ENCODE peak calls at places on chromosomes 12 and 14, in seven cellular contexts. One of them, this sample, is unnamed.

GRCh38 chr12:117318591-117318990 is 42.8 kb downstream of the NOS1 start:
- DNase-seq in glutamatergic neuron: no peak
- DNase-seq in fibroblast of lung: no peak
- DNase-seq in sigmoid colon: no peak
- DNase-seq in H9: no peak
- DNase-seq in AG04450: no peak
- DNase-seq in WTC11: no peak
- DNase-seq in this sample: no peak

GRCh38 chr14:105474478-105475268 is at the start of gene CRIP2:
- DNase-seq in fibroblast of lung: peak; percentile 41
- DNase-seq in WTC11: no peak
- DNase-seq in glutamatergic neuron: peak; percentile 65
- DNase-seq in AG04450: no peak
- DNase-seq in sigmoid colon: no peak
- DNase-seq in H9: no peak
- DNase-seq in this sample: peak; percentile 68

GRCh38 chr14:68784298-68784910 is 8.5 kb downstream of the ZFP36L1 start:
- DNase-seq in H9: no peak
- DNase-seq in fibroblast of lung: peak; percentile 47
- DNase-seq in sigmoid colon: peak; percentile 76
- DNase-seq in AG04450: no peak
- DNase-seq in glutamatergic neuron: peak; percentile 11
- DNase-seq in WTC11: no peak
- DNase-seq in this sample: no peak

GRCh38 chr12:93841671-93842070 is 164.5 kb downstream of the CRADD start:
- DNase-seq in H9: no peak
- DNase-seq in glutamatergic neuron: no peak
- DNase-seq in sigmoid colon: no peak
- DNase-seq in AG04450: no peak
- DNase-seq in fibroblast of lung: no peak
- DNase-seq in WTC11: no peak
- DNase-seq in this sample: no peak

GRCh38 chr14:91545946-91546716 is 36.0 kb upstream of the PPP4R3A start:
- DNase-seq in glutamatergic neuron: no peak
- DNase-seq in WTC11: no peak
- DNase-seq in sigmoid colon: no peak
- DNase-seq in fibroblast of lung: no peak
- DNase-seq in H9: no peak
- DNase-seq in AG04450: no peak
- DNase-seq in this sample: no peak

GRCh38 chr12:105696-106095 is 39.1 kb downstream of the IQSEC3 start:
- DNase-seq in fibroblast of lung: no peak
- DNase-seq in H9: no peak
- DNase-seq in glutamatergic neuron: no peak
- DNase-seq in AG04450: no peak
- DNase-seq in sigmoid colon: peak; percentile 18
- DNase-seq in WTC11: no peak
- DNase-seq in this sample: no peak

GRCh38 chr12:26274441-26275312 is 79.3 kb downstream of the SSPN start:
- DNase-seq in WTC11: no peak
- DNase-seq in glutamatergic neuron: no peak
- DNase-seq in AG04450: peak; percentile 98
- DNase-seq in fibroblast of lung: peak; percentile 100
- DNase-seq in H9: peak; percentile 44
- DNase-seq in sigmoid colon: peak; percentile 95
- DNase-seq in this sample: no peak

GRCh38 chr12:112116232-112117060 is 7.9 kb upstream of the NAA25 start:
- DNase-seq in glutamatergic neuron: peak; percentile 74
- DNase-seq in fibroblast of lung: peak; percentile 75
- DNase-seq in AG04450: no peak
- DNase-seq in WTC11: peak; percentile 77
- DNase-seq in sigmoid colon: peak; percentile 70
- DNase-seq in H9: peak; percentile 95
- DNase-seq in this sample: peak; percentile 60

GRCh38 chr12:76980196-76980595 is 85.2 kb downstream of the E2F7 start:
- DNase-seq in AG04450: no peak
- DNase-seq in sigmoid colon: no peak
- DNase-seq in glutamatergic neuron: no peak
- DNase-seq in WTC11: no peak
- DNase-seq in fibroblast of lung: no peak
- DNase-seq in H9: no peak
- DNase-seq in this sample: no peak

GRCh38 chr14:29222671-29223268 is 456.2 kb downstream of the FOXG1 start:
- DNase-seq in H9: peak; percentile 26
- DNase-seq in sigmoid colon: no peak
- DNase-seq in AG04450: peak; percentile 41
- DNase-seq in glutamatergic neuron: no peak
- DNase-seq in WTC11: peak; percentile 10
- DNase-seq in fibroblast of lung: peak; percentile 62
- DNase-seq in this sample: peak; percentile 18

GRCh38 chr12:96236221-96236822 is 42.1 kb downstream of the ELK3 start:
- DNase-seq in glutamatergic neuron: no peak
- DNase-seq in WTC11: no peak
- DNase-seq in fibroblast of lung: peak; percentile 90
- DNase-seq in sigmoid colon: peak; percentile 90
- DNase-seq in AG04450: no peak
- DNase-seq in H9: no peak
- DNase-seq in this sample: no peak

GRCh38 chr14:74281069-74281468 is 21.7 kb downstream of the ABCD4 start:
- DNase-seq in fibroblast of lung: no peak
- DNase-seq in sigmoid colon: no peak
- DNase-seq in WTC11: no peak
- DNase-seq in H9: no peak
- DNase-seq in AG04450: no peak
- DNase-seq in glutamatergic neuron: no peak
- DNase-seq in this sample: no peak

GRCh38 chr12:53005986-53006809 is at the start of gene EIF4B:
- DNase-seq in fibroblast of lung: peak; percentile 100
- DNase-seq in AG04450: peak; percentile 99
- DNase-seq in H9: peak; percentile 100
- DNase-seq in WTC11: peak; percentile 100
- DNase-seq in sigmoid colon: peak; percentile 100
- DNase-seq in glutamatergic neuron: peak; percentile 99
- DNase-seq in this sample: peak; percentile 98
- TF ChIP-seq CTCF in fibroblast of lung: no peak
- TF ChIP-seq CTCF in AG04450: no peak
- TF ChIP-seq CTCF in H9: no peak
- TF ChIP-seq CTCF in WTC11: no peak
- TF ChIP-seq CTCF in sigmoid colon: no peak
- TF ChIP-seq CTCF in glutamatergic neuron: no peak
- TF ChIP-seq CTCF in this sample: no peak

DNA sequence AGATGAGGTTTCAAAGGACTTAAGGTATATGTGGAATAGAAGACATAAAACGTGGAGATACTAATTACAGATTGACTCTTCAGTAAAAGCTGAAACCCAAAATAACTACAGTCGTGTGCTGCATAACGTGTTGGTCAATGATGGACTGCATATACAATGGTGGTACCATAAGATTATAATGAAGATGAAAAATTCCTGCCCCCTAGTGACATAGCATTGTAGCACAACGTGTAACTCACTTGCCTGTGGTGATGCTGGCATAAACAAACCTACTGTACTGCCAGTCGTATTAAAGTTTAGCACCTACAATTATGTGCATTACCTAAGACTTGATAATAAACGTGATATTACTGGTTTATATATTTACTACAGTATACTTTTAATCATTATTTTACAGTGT is 150.3 kb downstream of the LRRK2 start:
- DNase-seq in sigmoid colon: no peak
- DNase-seq in H9: no peak
- DNase-seq in WTC11: no peak
- DNase-seq in AG04450: no peak
- DNase-seq in fibroblast of lung: no peak
- DNase-seq in glutamatergic neuron: no peak
- DNase-seq in this sample: no peak
- TF ChIP-seq CTCF in sigmoid colon: no peak
- TF ChIP-seq CTCF in H9: peak; percentile 60
- TF ChIP-seq CTCF in WTC11: no peak
- TF ChIP-seq CTCF in AG04450: peak; percentile 19
- TF ChIP-seq CTCF in fibroblast of lung: peak; percentile 13
- TF ChIP-seq CTCF in glutamatergic neuron: peak; percentile 38
- TF ChIP-seq CTCF in this sample: peak; percentile 17

DNA sequence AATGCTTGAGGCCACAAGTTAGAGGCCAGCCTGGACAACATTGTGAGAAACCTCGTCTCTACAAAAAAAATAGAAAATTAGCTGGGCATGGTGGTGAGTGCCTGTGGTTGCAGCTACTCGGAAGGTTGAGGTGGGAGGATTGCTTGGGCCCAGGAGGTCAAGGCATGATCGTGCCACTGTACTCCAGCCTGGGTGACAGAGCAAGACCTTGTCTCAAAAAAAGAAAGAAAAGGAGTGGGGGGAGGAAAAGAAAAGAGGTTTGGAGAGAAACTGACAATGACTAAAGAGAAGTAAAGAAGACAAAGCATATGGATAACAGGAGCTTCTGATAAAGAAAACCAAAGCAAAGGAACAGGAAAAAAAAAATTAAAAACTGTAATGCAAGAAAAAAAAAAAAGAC is 37.4 kb upstream of the SELPLG start:
- DNase-seq in WTC11: no peak
- DNase-seq in sigmoid colon: no peak
- DNase-seq in AG04450: no peak
- DNase-seq in glutamatergic neuron: no peak
- DNase-seq in fibroblast of lung: no peak
- DNase-seq in H9: no peak
- DNase-seq in this sample: no peak
- TF ChIP-seq CTCF in WTC11: no peak
- TF ChIP-seq CTCF in sigmoid colon: no peak
- TF ChIP-seq CTCF in AG04450: no peak
- TF ChIP-seq CTCF in glutamatergic neuron: no peak
- TF ChIP-seq CTCF in fibroblast of lung: no peak
- TF ChIP-seq CTCF in H9: no peak
- TF ChIP-seq CTCF in this sample: no peak

DNA sequence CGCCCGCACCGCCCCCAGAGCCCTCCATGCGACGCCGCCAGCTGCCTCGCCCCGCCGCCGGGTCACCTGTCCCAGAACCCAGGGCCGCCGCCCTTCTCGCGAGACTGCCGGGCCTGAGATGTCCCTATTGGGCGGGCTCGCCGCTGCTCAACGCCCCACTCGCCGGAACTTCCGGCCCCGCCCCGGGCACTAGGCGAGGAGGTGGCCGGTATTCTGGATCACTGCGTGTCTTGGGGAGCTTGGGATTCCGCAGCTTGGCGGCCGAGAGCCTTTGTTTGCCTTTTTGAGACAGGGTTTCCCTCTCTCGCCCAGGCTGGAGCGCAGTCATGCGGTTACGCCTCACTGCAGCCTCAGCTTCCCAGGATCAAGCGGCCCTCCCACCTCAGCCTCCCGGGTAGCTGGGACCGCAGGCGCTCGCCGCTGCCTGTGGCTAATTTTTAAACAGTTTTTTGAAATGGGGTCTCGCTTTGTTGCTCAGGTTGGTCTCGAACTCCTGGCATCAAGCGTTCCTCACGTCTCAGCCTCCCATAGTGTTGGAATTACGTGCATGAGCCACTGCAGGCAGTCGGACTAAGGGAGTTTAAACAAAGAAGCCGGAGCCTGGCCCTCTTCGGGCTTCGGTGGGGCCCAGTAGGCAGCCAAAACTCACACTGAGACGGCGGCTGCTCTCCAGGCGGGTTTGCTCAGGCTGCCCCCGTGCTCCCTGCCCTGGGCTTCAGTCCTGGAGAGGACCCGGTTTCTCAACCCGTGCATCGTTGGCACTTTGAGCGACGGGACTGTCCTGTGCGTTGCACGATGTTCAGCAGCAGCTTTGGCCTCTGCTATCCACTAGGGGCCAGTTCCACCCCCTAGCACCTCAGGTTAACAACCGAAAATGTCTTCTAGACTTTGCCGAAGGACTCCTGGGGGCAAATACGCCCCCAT is at the start of gene SLC15A4:
- DNase-seq in H9: peak; percentile 98
- DNase-seq in glutamatergic neuron: peak; percentile 91
- DNase-seq in sigmoid colon: peak; percentile 98
- DNase-seq in AG04450: peak; percentile 63
- DNase-seq in fibroblast of lung: peak; percentile 90
- DNase-seq in WTC11: peak; percentile 81
- DNase-seq in this sample: peak; percentile 78
- TF ChIP-seq CTCF in H9: peak; percentile 40
- TF ChIP-seq CTCF in glutamatergic neuron: no peak
- TF ChIP-seq CTCF in sigmoid colon: no peak
- TF ChIP-seq CTCF in AG04450: peak; percentile 24
- TF ChIP-seq CTCF in fibroblast of lung: peak; percentile 28
- TF ChIP-seq CTCF in WTC11: no peak
- TF ChIP-seq CTCF in this sample: no peak

GRCh38 chr14:89906000-89906399 is 48.5 kb downstream of the EFCAB11 start:
- DNase-seq in AG04450: no peak
- DNase-seq in glutamatergic neuron: no peak
- DNase-seq in WTC11: no peak
- DNase-seq in H9: no peak
- DNase-seq in fibroblast of lung: no peak
- DNase-seq in sigmoid colon: no peak
- DNase-seq in this sample: no peak
- TF ChIP-seq CTCF in AG04450: no peak
- TF ChIP-seq CTCF in glutamatergic neuron: no peak
- TF ChIP-seq CTCF in WTC11: no peak
- TF ChIP-seq CTCF in H9: no peak
- TF ChIP-seq CTCF in fibroblast of lung: no peak
- TF ChIP-seq CTCF in sigmoid colon: no peak
- TF ChIP-seq CTCF in this sample: no peak

This sample was measured in endothelial cell.